ENCODE peak calls at places on chromosomes 3 and 15, in seven cellular contexts. H is cardiac muscle cell; T is myocyte; Z is stimulated activated CD8-positive, alpha-beta memory T cell treated with anti-CD3 and anti-CD28 coated beads, Interleukin-15, amount 100 ng/mL, for 24 hours; M is heart left ventricle; D is fibroblast of gingiva; B is choroid plexus epithelial cell. O is an unnamed sample.
A peak's percentile ranks its signal among the peaks of the same experiment; 100 is the strongest.

GRCh38 chr3:61684386-61684785 is 123.0 kb downstream of the PTPRG start:
- DNase-seq in H (no peak), T (no peak), Z (no peak), M (no peak), D (peak; percentile 94), B (no peak), O (no peak)

GRCh38 chr3:126476166-126476975 is 680 bp upstream of the ZXDC start:
- DNase-seq in H (peak; percentile 56), T (no peak), Z (no peak), M (no peak), D (peak; percentile 19), B (peak; percentile 54), O (peak; percentile 65)

GRCh38 chr3:31752305-31753049 is 219.8 kb downstream of the STT3B start:
- DNase-seq in H (no peak), T (no peak), Z (no peak), M (no peak), D (peak; percentile 24), B (no peak), O (no peak)

GRCh38 chr15:73985101-73985873 is 6.8 kb downstream of the STOML1 start:
- DNase-seq in H (peak; percentile 32), T (peak; percentile 86), Z (no peak), M (no peak), D (no peak), B (peak; percentile 64), O (no peak)

GRCh38 chr3:186722457-186722856 is 5.3 kb downstream of the KNG1 start:
- DNase-seq in H (peak; percentile 12), T (no peak), Z (no peak), M (no peak), D (no peak), B (no peak), O (no peak)

GRCh38 chr3:65572175-65572777 is 466.4 kb downstream of the MAGI1 start:
- DNase-seq in H (no peak), T (no peak), Z (no peak), M (no peak), D (no peak), B (no peak), O (no peak)

GRCh38 chr3:151210676-151211381 is 7.8 kb upstream of the GPR171 start:
- DNase-seq in H (peak; percentile 41), T (no peak), Z (no peak), M (no peak), D (no peak), B (peak; percentile 69), O (no peak)

GRCh38 chr3:124057453-124057852 is 65.5 kb upstream of the ROPN1 start:
- DNase-seq in H (no peak), T (no peak), Z (no peak), M (peak; percentile 26), D (no peak), B (no peak), O (no peak)

GRCh38 chr3:110568246-110568645 is 503.4 kb upstream of the NECTIN3 start:
- DNase-seq in H (peak; percentile 77), T (peak; percentile 57), Z (no peak), M (no peak), D (peak; percentile 79), B (peak; percentile 83), O (no peak)

GRCh38 chr3:61777483-61777882 is 216.1 kb downstream of the PTPRG start:
- DNase-seq in H (no peak), T (no peak), Z (no peak), M (no peak), D (no peak), B (no peak), O (no peak)

GRCh38 chr3:151011427-151011826 is 38.9 kb upstream of the CLRN1 start:
- DNase-seq in H (peak; percentile 67), T (no peak), Z (no peak), M (no peak), D (no peak), B (peak; percentile 30), O (no peak)

GRCh38 chr3:5754602-5755001 is 567.1 kb downstream of the EDEM1 start:
- DNase-seq in H (no peak), T (no peak), Z (no peak), M (no peak), D (no peak), B (no peak), O (no peak)

O was measured in pons.